ENCODE peak calls at places on chromosome 5, in eight cellular contexts. One of them, this sample, is unnamed.

GRCh38 chr5:168315991-168316578 is 24.6 kb downstream of the WWC1 start:
- DNase-seq in NCI-H2107: no peak
- DNase-seq in stimulated activated CD8-positive, alpha-beta memory T cell treated with anti-CD3 and anti-CD28 coated beads, Interleukin-4, amount 100 ng/mL, for 24 hours: no peak
- DNase-seq in activated T-cell treated with anti-CD3 and anti-CD28 coated beads, Interleukin-2, amount 50 U/mL, for 24 hours: no peak
- DNase-seq in T-helper 9 cell: no peak
- DNase-seq in posterior cingulate gyrus: no peak
- DNase-seq in T-cell: no peak
- DNase-seq in SK-N-SH: no peak
- DNase-seq in this sample: no peak

GRCh38 chr5:95735436-95735835 is 4.3 kb downstream of the RHOBTB3 start:
- DNase-seq in stimulated activated CD8-positive, alpha-beta memory T cell treated with anti-CD3 and anti-CD28 coated beads, Interleukin-4, amount 100 ng/mL, for 24 hours: no peak
- DNase-seq in SK-N-SH: no peak
- DNase-seq in T-cell: no peak
- DNase-seq in NCI-H2107: no peak
- DNase-seq in activated T-cell treated with anti-CD3 and anti-CD28 coated beads, Interleukin-2, amount 50 U/mL, for 24 hours: no peak
- DNase-seq in T-helper 9 cell: no peak
- DNase-seq in posterior cingulate gyrus: no peak
- DNase-seq in this sample: no peak

GRCh38 chr5:168844566-168845296 is 265.6 kb upstream of the PANK3 start:
- DNase-seq in stimulated activated CD8-positive, alpha-beta memory T cell treated with anti-CD3 and anti-CD28 coated beads, Interleukin-4, amount 100 ng/mL, for 24 hours: no peak
- DNase-seq in T-cell: no peak
- DNase-seq in T-helper 9 cell: no peak
- DNase-seq in posterior cingulate gyrus: no peak
- DNase-seq in NCI-H2107: no peak
- DNase-seq in SK-N-SH: peak
- DNase-seq in activated T-cell treated with anti-CD3 and anti-CD28 coated beads, Interleukin-2, amount 50 U/mL, for 24 hours: no peak
- DNase-seq in this sample: no peak

GRCh38 chr5:145825751-145826180 is 9.4 kb downstream of the PRELID2 start:
- DNase-seq in T-cell: no peak
- DNase-seq in T-helper 9 cell: no peak
- DNase-seq in SK-N-SH: peak
- DNase-seq in posterior cingulate gyrus: no peak
- DNase-seq in NCI-H2107: peak
- DNase-seq in stimulated activated CD8-positive, alpha-beta memory T cell treated with anti-CD3 and anti-CD28 coated beads, Interleukin-4, amount 100 ng/mL, for 24 hours: no peak
- DNase-seq in activated T-cell treated with anti-CD3 and anti-CD28 coated beads, Interleukin-2, amount 50 U/mL, for 24 hours: no peak
- DNase-seq in this sample: peak

GRCh38 chr5:86909896-86910295 is 292.2 kb downstream of the COX7C start:
- DNase-seq in posterior cingulate gyrus: no peak
- DNase-seq in T-helper 9 cell: no peak
- DNase-seq in SK-N-SH: no peak
- DNase-seq in T-cell: no peak
- DNase-seq in activated T-cell treated with anti-CD3 and anti-CD28 coated beads, Interleukin-2, amount 50 U/mL, for 24 hours: no peak
- DNase-seq in stimulated activated CD8-positive, alpha-beta memory T cell treated with anti-CD3 and anti-CD28 coated beads, Interleukin-4, amount 100 ng/mL, for 24 hours: no peak
- DNase-seq in NCI-H2107: no peak
- DNase-seq in this sample: peak

GRCh38 chr5:79255786-79256557 is 20.0 kb downstream of the JMY start:
- DNase-seq in SK-N-SH: peak
- DNase-seq in stimulated activated CD8-positive, alpha-beta memory T cell treated with anti-CD3 and anti-CD28 coated beads, Interleukin-4, amount 100 ng/mL, for 24 hours: no peak
- DNase-seq in activated T-cell treated with anti-CD3 and anti-CD28 coated beads, Interleukin-2, amount 50 U/mL, for 24 hours: no peak
- DNase-seq in posterior cingulate gyrus: no peak
- DNase-seq in NCI-H2107: no peak
- DNase-seq in T-helper 9 cell: no peak
- DNase-seq in T-cell: no peak
- DNase-seq in this sample: peak

GRCh38 chr5:169460896-169461295 is 122.7 kb upstream of the SPDL1 start:
- DNase-seq in posterior cingulate gyrus: no peak
- DNase-seq in T-helper 9 cell: no peak
- DNase-seq in activated T-cell treated with anti-CD3 and anti-CD28 coated beads, Interleukin-2, amount 50 U/mL, for 24 hours: no peak
- DNase-seq in NCI-H2107: no peak
- DNase-seq in T-cell: no peak
- DNase-seq in stimulated activated CD8-positive, alpha-beta memory T cell treated with anti-CD3 and anti-CD28 coated beads, Interleukin-4, amount 100 ng/mL, for 24 hours: no peak
- DNase-seq in SK-N-SH: no peak
- DNase-seq in this sample: no peak

GRCh38 chr5:170070556-170071412 is 34.9 kb upstream of the FOXI1 start:
- DNase-seq in SK-N-SH: peak
- DNase-seq in T-helper 9 cell: no peak
- DNase-seq in posterior cingulate gyrus: peak
- DNase-seq in T-cell: no peak
- DNase-seq in NCI-H2107: no peak
- DNase-seq in activated T-cell treated with anti-CD3 and anti-CD28 coated beads, Interleukin-2, amount 50 U/mL, for 24 hours: no peak
- DNase-seq in stimulated activated CD8-positive, alpha-beta memory T cell treated with anti-CD3 and anti-CD28 coated beads, Interleukin-4, amount 100 ng/mL, for 24 hours: peak
- DNase-seq in this sample: peak

GRCh38 chr5:163508753-163509152 is 3.3 kb downstream of the MAT2B start:
- DNase-seq in NCI-H2107: no peak
- DNase-seq in SK-N-SH: no peak
- DNase-seq in stimulated activated CD8-positive, alpha-beta memory T cell treated with anti-CD3 and anti-CD28 coated beads, Interleukin-4, amount 100 ng/mL, for 24 hours: no peak
- DNase-seq in T-helper 9 cell: no peak
- DNase-seq in posterior cingulate gyrus: no peak
- DNase-seq in T-cell: no peak
- DNase-seq in activated T-cell treated with anti-CD3 and anti-CD28 coated beads, Interleukin-2, amount 50 U/mL, for 24 hours: no peak
- DNase-seq in this sample: no peak

GRCh38 chr5:72386639-72387038 is 66.5 kb downstream of the PTCD2 start:
- DNase-seq in T-helper 9 cell: no peak
- DNase-seq in activated T-cell treated with anti-CD3 and anti-CD28 coated beads, Interleukin-2, amount 50 U/mL, for 24 hours: no peak
- DNase-seq in T-cell: no peak
- DNase-seq in SK-N-SH: no peak
- DNase-seq in NCI-H2107: no peak
- DNase-seq in stimulated activated CD8-positive, alpha-beta memory T cell treated with anti-CD3 and anti-CD28 coated beads, Interleukin-4, amount 100 ng/mL, for 24 hours: no peak
- DNase-seq in posterior cingulate gyrus: no peak
- DNase-seq in this sample: no peak

GRCh38 chr5:163565492-163565891 is 60.1 kb downstream of the MAT2B start:
- DNase-seq in T-helper 9 cell: no peak
- DNase-seq in stimulated activated CD8-positive, alpha-beta memory T cell treated with anti-CD3 and anti-CD28 coated beads, Interleukin-4, amount 100 ng/mL, for 24 hours: no peak
- DNase-seq in SK-N-SH: no peak
- DNase-seq in T-cell: no peak
- DNase-seq in NCI-H2107: no peak
- DNase-seq in activated T-cell treated with anti-CD3 and anti-CD28 coated beads, Interleukin-2, amount 50 U/mL, for 24 hours: no peak
- DNase-seq in posterior cingulate gyrus: no peak
- DNase-seq in this sample: peak

GRCh38 chr5:122153230-122153629 is 23.9 kb downstream of the ZNF474 start:
- DNase-seq in activated T-cell treated with anti-CD3 and anti-CD28 coated beads, Interleukin-2, amount 50 U/mL, for 24 hours: no peak
- DNase-seq in stimulated activated CD8-positive, alpha-beta memory T cell treated with anti-CD3 and anti-CD28 coated beads, Interleukin-4, amount 100 ng/mL, for 24 hours: no peak
- DNase-seq in NCI-H2107: no peak
- DNase-seq in posterior cingulate gyrus: no peak
- DNase-seq in T-cell: no peak
- DNase-seq in SK-N-SH: no peak
- DNase-seq in T-helper 9 cell: no peak
- DNase-seq in this sample: peak

GRCh38 chr5:174724484-174725260 is at the start of gene MSX2:
- DNase-seq in stimulated activated CD8-positive, alpha-beta memory T cell treated with anti-CD3 and anti-CD28 coated beads, Interleukin-4, amount 100 ng/mL, for 24 hours: no peak
- DNase-seq in T-cell: no peak
- DNase-seq in T-helper 9 cell: no peak
- DNase-seq in activated T-cell treated with anti-CD3 and anti-CD28 coated beads, Interleukin-2, amount 50 U/mL, for 24 hours: no peak
- DNase-seq in SK-N-SH: peak
- DNase-seq in NCI-H2107: no peak
- DNase-seq in posterior cingulate gyrus: peak
- DNase-seq in this sample: peak

GRCh38 chr5:147037517-147038205 is 159.1 kb upstream of the PPP2R2B start:
- DNase-seq in T-helper 9 cell: no peak
- DNase-seq in NCI-H2107: no peak
- DNase-seq in T-cell: no peak
- DNase-seq in posterior cingulate gyrus: no peak
- DNase-seq in SK-N-SH: no peak
- DNase-seq in stimulated activated CD8-positive, alpha-beta memory T cell treated with anti-CD3 and anti-CD28 coated beads, Interleukin-4, amount 100 ng/mL, for 24 hours: no peak
- DNase-seq in activated T-cell treated with anti-CD3 and anti-CD28 coated beads, Interleukin-2, amount 50 U/mL, for 24 hours: no peak
- DNase-seq in this sample: peak

GRCh38 chr5:27947088-27947487 is 908.7 kb upstream of the CDH9 start:
- DNase-seq in NCI-H2107: no peak
- DNase-seq in activated T-cell treated with anti-CD3 and anti-CD28 coated beads, Interleukin-2, amount 50 U/mL, for 24 hours: no peak
- DNase-seq in posterior cingulate gyrus: no peak
- DNase-seq in stimulated activated CD8-positive, alpha-beta memory T cell treated with anti-CD3 and anti-CD28 coated beads, Interleukin-4, amount 100 ng/mL, for 24 hours: no peak
- DNase-seq in SK-N-SH: no peak
- DNase-seq in T-helper 9 cell: no peak
- DNase-seq in T-cell: no peak
- DNase-seq in this sample: peak

GRCh38 chr5:135831439-135832262 is 2.8 kb upstream of the SLC25A48 start:
- DNase-seq in T-cell: no peak
- DNase-seq in T-helper 9 cell: no peak
- DNase-seq in stimulated activated CD8-positive, alpha-beta memory T cell treated with anti-CD3 and anti-CD28 coated beads, Interleukin-4, amount 100 ng/mL, for 24 hours: no peak
- DNase-seq in SK-N-SH: no peak
- DNase-seq in NCI-H2107: no peak
- DNase-seq in posterior cingulate gyrus: no peak
- DNase-seq in activated T-cell treated with anti-CD3 and anti-CD28 coated beads, Interleukin-2, amount 50 U/mL, for 24 hours: no peak
- DNase-seq in this sample: no peak

GRCh38 chr5:124859027-124859426 is 112.6 kb upstream of the ZNF608 start:
- DNase-seq in posterior cingulate gyrus: no peak
- DNase-seq in SK-N-SH: peak
- DNase-seq in NCI-H2107: no peak
- DNase-seq in stimulated activated CD8-positive, alpha-beta memory T cell treated with anti-CD3 and anti-CD28 coated beads, Interleukin-4, amount 100 ng/mL, for 24 hours: no peak
- DNase-seq in T-helper 9 cell: no peak
- DNase-seq in T-cell: no peak
- DNase-seq in activated T-cell treated with anti-CD3 and anti-CD28 coated beads, Interleukin-2, amount 50 U/mL, for 24 hours: no peak
- DNase-seq in this sample: no peak

GRCh38 chr5:80963521-80963895 is 3.3 kb downstream of the RASGRF2 start:
- DNase-seq in T-helper 9 cell: no peak
- DNase-seq in NCI-H2107: no peak
- DNase-seq in stimulated activated CD8-positive, alpha-beta memory T cell treated with anti-CD3 and anti-CD28 coated beads, Interleukin-4, amount 100 ng/mL, for 24 hours: no peak
- DNase-seq in activated T-cell treated with anti-CD3 and anti-CD28 coated beads, Interleukin-2, amount 50 U/mL, for 24 hours: no peak
- DNase-seq in SK-N-SH: no peak
- DNase-seq in T-cell: no peak
- DNase-seq in posterior cingulate gyrus: no peak
- DNase-seq in this sample: no peak

GRCh38 chr5:110872200-110872599 is 133.4 kb downstream of the SLC25A46 start:
- DNase-seq in stimulated activated CD8-positive, alpha-beta memory T cell treated with anti-CD3 and anti-CD28 coated beads, Interleukin-4, amount 100 ng/mL, for 24 hours: no peak
- DNase-seq in T-cell: no peak
- DNase-seq in T-helper 9 cell: no peak
- DNase-seq in activated T-cell treated with anti-CD3 and anti-CD28 coated beads, Interleukin-2, amount 50 U/mL, for 24 hours: no peak
- DNase-seq in SK-N-SH: no peak
- DNase-seq in posterior cingulate gyrus: no peak
- DNase-seq in NCI-H2107: no peak
- DNase-seq in this sample: no peak

GRCh38 chr5:38465702-38466443 is 90.6 kb downstream of the LIFR start:
- DNase-seq in SK-N-SH: no peak
- DNase-seq in NCI-H2107: no peak
- DNase-seq in posterior cingulate gyrus: no peak
- DNase-seq in T-helper 9 cell: no peak
- DNase-seq in stimulated activated CD8-positive, alpha-beta memory T cell treated with anti-CD3 and anti-CD28 coated beads, Interleukin-4, amount 100 ng/mL, for 24 hours: no peak
- DNase-seq in T-cell: no peak
- DNase-seq in activated T-cell treated with anti-CD3 and anti-CD28 coated beads, Interleukin-2, amount 50 U/mL, for 24 hours: no peak
- DNase-seq in this sample: no peak

GRCh38 chr5:125038477-125038876 is 292.0 kb upstream of the ZNF608 start:
- DNase-seq in stimulated activated CD8-positive, alpha-beta memory T cell treated with anti-CD3 and anti-CD28 coated beads, Interleukin-4, amount 100 ng/mL, for 24 hours: no peak
- DNase-seq in T-cell: no peak
- DNase-seq in activated T-cell treated with anti-CD3 and anti-CD28 coated beads, Interleukin-2, amount 50 U/mL, for 24 hours: no peak
- DNase-seq in posterior cingulate gyrus: no peak
- DNase-seq in T-helper 9 cell: no peak
- DNase-seq in SK-N-SH: no peak
- DNase-seq in NCI-H2107: no peak
- DNase-seq in this sample: no peak

GRCh38 chr5:94524841-94525697 is 93.3 kb downstream of the KIAA0825 start:
- DNase-seq in T-helper 9 cell: no peak
- DNase-seq in SK-N-SH: peak
- DNase-seq in stimulated activated CD8-positive, alpha-beta memory T cell treated with anti-CD3 and anti-CD28 coated beads, Interleukin-4, amount 100 ng/mL, for 24 hours: no peak
- DNase-seq in T-cell: no peak
- DNase-seq in activated T-cell treated with anti-CD3 and anti-CD28 coated beads, Interleukin-2, amount 50 U/mL, for 24 hours: no peak
- DNase-seq in posterior cingulate gyrus: no peak
- DNase-seq in NCI-H2107: no peak
- DNase-seq in this sample: peak

GRCh38 chr5:150599917-150600511 is 40.4 kb upstream of the SYNPO start:
- DNase-seq in T-cell: no peak
- DNase-seq in stimulated activated CD8-positive, alpha-beta memory T cell treated with anti-CD3 and anti-CD28 coated beads, Interleukin-4, amount 100 ng/mL, for 24 hours: no peak
- DNase-seq in SK-N-SH: peak
- DNase-seq in T-helper 9 cell: no peak
- DNase-seq in NCI-H2107: peak
- DNase-seq in activated T-cell treated with anti-CD3 and anti-CD28 coated beads, Interleukin-2, amount 50 U/mL, for 24 hours: no peak
- DNase-seq in posterior cingulate gyrus: no peak
- DNase-seq in this sample: peak

GRCh38 chr5:142977363-142978051 is 207.3 kb downstream of the ARHGAP26 start:
- DNase-seq in posterior cingulate gyrus: no peak
- DNase-seq in T-cell: peak
- DNase-seq in SK-N-SH: no peak
- DNase-seq in NCI-H2107: no peak
- DNase-seq in activated T-cell treated with anti-CD3 and anti-CD28 coated beads, Interleukin-2, amount 50 U/mL, for 24 hours: peak
- DNase-seq in stimulated activated CD8-positive, alpha-beta memory T cell treated with anti-CD3 and anti-CD28 coated beads, Interleukin-4, amount 100 ng/mL, for 24 hours: peak
- DNase-seq in T-helper 9 cell: peak
- DNase-seq in this sample: peak

GRCh38 chr5:180802325-180803180 is at the start of gene MGAT1:
- DNase-seq in posterior cingulate gyrus: peak
- DNase-seq in stimulated activated CD8-positive, alpha-beta memory T cell treated with anti-CD3 and anti-CD28 coated beads, Interleukin-4, amount 100 ng/mL, for 24 hours: peak
- DNase-seq in T-cell: peak
- DNase-seq in activated T-cell treated with anti-CD3 and anti-CD28 coated beads, Interleukin-2, amount 50 U/mL, for 24 hours: peak
- DNase-seq in SK-N-SH: peak
- DNase-seq in T-helper 9 cell: peak
- DNase-seq in NCI-H2107: no peak
- DNase-seq in this sample: peak

GRCh38 chr5:61965074-61965473 is 340.9 kb upstream of the KIF2A start:
- DNase-seq in T-cell: no peak
- DNase-seq in NCI-H2107: no peak
- DNase-seq in stimulated activated CD8-positive, alpha-beta memory T cell treated with anti-CD3 and anti-CD28 coated beads, Interleukin-4, amount 100 ng/mL, for 24 hours: no peak
- DNase-seq in T-helper 9 cell: no peak
- DNase-seq in posterior cingulate gyrus: no peak
- DNase-seq in activated T-cell treated with anti-CD3 and anti-CD28 coated beads, Interleukin-2, amount 50 U/mL, for 24 hours: no peak
- DNase-seq in SK-N-SH: no peak
- DNase-seq in this sample: no peak

GRCh38 chr5:170315154-170315553 is 17.6 kb upstream of the LCP2 start:
- DNase-seq in stimulated activated CD8-positive, alpha-beta memory T cell treated with anti-CD3 and anti-CD28 coated beads, Interleukin-4, amount 100 ng/mL, for 24 hours: no peak
- DNase-seq in activated T-cell treated with anti-CD3 and anti-CD28 coated beads, Interleukin-2, amount 50 U/mL, for 24 hours: no peak
- DNase-seq in T-cell: no peak
- DNase-seq in posterior cingulate gyrus: peak
- DNase-seq in T-helper 9 cell: no peak
- DNase-seq in NCI-H2107: no peak
- DNase-seq in SK-N-SH: no peak
- DNase-seq in this sample: no peak

GRCh38 chr5:150121448-150122157 is 34.0 kb downstream of the PDGFRB start:
- DNase-seq in stimulated activated CD8-positive, alpha-beta memory T cell treated with anti-CD3 and anti-CD28 coated beads, Interleukin-4, amount 100 ng/mL, for 24 hours: no peak
- DNase-seq in posterior cingulate gyrus: no peak
- DNase-seq in activated T-cell treated with anti-CD3 and anti-CD28 coated beads, Interleukin-2, amount 50 U/mL, for 24 hours: no peak
- DNase-seq in NCI-H2107: no peak
- DNase-seq in SK-N-SH: no peak
- DNase-seq in T-cell: no peak
- DNase-seq in T-helper 9 cell: no peak
- DNase-seq in this sample: no peak

GRCh38 chr5:119255571-119256356 is 100.1 kb upstream of the TNFAIP8 start:
- DNase-seq in T-cell: no peak
- DNase-seq in posterior cingulate gyrus: no peak
- DNase-seq in stimulated activated CD8-positive, alpha-beta memory T cell treated with anti-CD3 and anti-CD28 coated beads, Interleukin-4, amount 100 ng/mL, for 24 hours: no peak
- DNase-seq in NCI-H2107: no peak
- DNase-seq in SK-N-SH: no peak
- DNase-seq in activated T-cell treated with anti-CD3 and anti-CD28 coated beads, Interleukin-2, amount 50 U/mL, for 24 hours: no peak
- DNase-seq in T-helper 9 cell: no peak
- DNase-seq in this sample: no peak

GRCh38 chr5:94811341-94811740 is 192.9 kb downstream of the SLF1 start:
- DNase-seq in stimulated activated CD8-positive, alpha-beta memory T cell treated with anti-CD3 and anti-CD28 coated beads, Interleukin-4, amount 100 ng/mL, for 24 hours: no peak
- DNase-seq in posterior cingulate gyrus: no peak
- DNase-seq in T-helper 9 cell: no peak
- DNase-seq in activated T-cell treated with anti-CD3 and anti-CD28 coated beads, Interleukin-2, amount 50 U/mL, for 24 hours: no peak
- DNase-seq in NCI-H2107: no peak
- DNase-seq in SK-N-SH: no peak
- DNase-seq in T-cell: no peak
- DNase-seq in this sample: no peak

GRCh38 chr5:135034186-135034962 is at the start of gene PITX1:
- DNase-seq in NCI-H2107: no peak
- DNase-seq in activated T-cell treated with anti-CD3 and anti-CD28 coated beads, Interleukin-2, amount 50 U/mL, for 24 hours: peak
- DNase-seq in stimulated activated CD8-positive, alpha-beta memory T cell treated with anti-CD3 and anti-CD28 coated beads, Interleukin-4, amount 100 ng/mL, for 24 hours: no peak
- DNase-seq in posterior cingulate gyrus: no peak
- DNase-seq in SK-N-SH: peak
- DNase-seq in T-helper 9 cell: no peak
- DNase-seq in T-cell: no peak
- DNase-seq in this sample: peak

GRCh38 chr5:134510970-134511795 is 14.3 kb upstream of the JADE2 start:
- DNase-seq in stimulated activated CD8-positive, alpha-beta memory T cell treated with anti-CD3 and anti-CD28 coated beads, Interleukin-4, amount 100 ng/mL, for 24 hours: peak
- DNase-seq in activated T-cell treated with anti-CD3 and anti-CD28 coated beads, Interleukin-2, amount 50 U/mL, for 24 hours: peak
- DNase-seq in NCI-H2107: no peak
- DNase-seq in T-helper 9 cell: no peak
- DNase-seq in posterior cingulate gyrus: no peak
- DNase-seq in SK-N-SH: no peak
- DNase-seq in T-cell: no peak
- DNase-seq in this sample: no peak

GRCh38 chr5:180126716-180127681 is 55.4 kb upstream of the RNF130 start:
- DNase-seq in posterior cingulate gyrus: no peak
- DNase-seq in SK-N-SH: peak
- DNase-seq in T-cell: peak
- DNase-seq in stimulated activated CD8-positive, alpha-beta memory T cell treated with anti-CD3 and anti-CD28 coated beads, Interleukin-4, amount 100 ng/mL, for 24 hours: no peak
- DNase-seq in T-helper 9 cell: no peak
- DNase-seq in activated T-cell treated with anti-CD3 and anti-CD28 coated beads, Interleukin-2, amount 50 U/mL, for 24 hours: peak
- DNase-seq in NCI-H2107: no peak
- DNase-seq in this sample: no peak

GRCh38 chr5:2703615-2704014 is 47.9 kb downstream of the IRX2 start:
- DNase-seq in T-helper 9 cell: no peak
- DNase-seq in activated T-cell treated with anti-CD3 and anti-CD28 coated beads, Interleukin-2, amount 50 U/mL, for 24 hours: no peak
- DNase-seq in T-cell: no peak
- DNase-seq in stimulated activated CD8-positive, alpha-beta memory T cell treated with anti-CD3 and anti-CD28 coated beads, Interleukin-4, amount 100 ng/mL, for 24 hours: no peak
- DNase-seq in posterior cingulate gyrus: no peak
- DNase-seq in NCI-H2107: no peak
- DNase-seq in SK-N-SH: no peak
- DNase-seq in this sample: no peak